ENCODE peak calls at places on chromosomes 3 and 15, in four cellular contexts. D is GM12891, H is K562, W is GM12878. Z is an unnamed sample.

GRCh38 chr15:87860743-87861142 is 395.8 kb downstream of the NTRK3 start:
- DNase-seq in D (no peak), H (no peak), W (no peak), Z (no peak)

GRCh38 chr3:4753073-4753691 is 226.1 kb upstream of the BHLHE40 start:
- DNase-seq in D (no peak), H (no peak), W (no peak), Z (no peak)

GRCh38 chr3:8709801-8710524 is 23.6 kb upstream of the CAV3 start:
- DNase-seq in D (no peak), H (no peak), W (no peak), Z (no peak)

GRCh38 chr15:57485869-57486268 is 105.8 kb upstream of the MYZAP start:
- DNase-seq in D (no peak), H (no peak), W (no peak), Z (no peak)

GRCh38 chr3:14432996-14433572 is 30.7 kb downstream of the SLC6A6 start:
- DNase-seq in D (no peak), H (no peak), W (no peak), Z (no peak)

GRCh38 chr3:99542771-99543518 is 95.4 kb upstream of the COL8A1 start:
- DNase-seq in D (no peak), H (no peak), W (no peak), Z (no peak)

GRCh38 chr15:90960316-90961091 is 5.8 kb downstream of the RCCD1 start:
- DNase-seq in D (no peak), H (no peak), W (no peak), Z (no peak)

GRCh38 chr3:30644615-30645014 is 38.2 kb downstream of the TGFBR2 start:
- DNase-seq in D (no peak), H (no peak), W (no peak), Z (peak)

GRCh38 chr3:67018105-67018788 is 20.1 kb downstream of the KBTBD8 start:
- DNase-seq in D (no peak), H (peak), W (no peak), Z (no peak)

GRCh38 chr3:42653560-42654330 is at the start of gene ZBTB47:
- DNase-seq in D (peak), H (no peak), W (no peak), Z (peak)

GRCh38 chr3:189710620-189711388 is 79.6 kb downstream of the TP63 start:
- DNase-seq in D (no peak), H (no peak), W (peak), Z (no peak)

GRCh38 chr3:128946411-128946810 is 47.5 kb downstream of the CFAP92 start:
- DNase-seq in D (no peak), H (no peak), W (no peak), Z (no peak)

GRCh38 chr3:126548556-126549466 is 9.9 kb downstream of the C3orf22 start:
- DNase-seq in D (no peak), H (no peak), W (no peak), Z (no peak)

GRCh38 chr3:10383850-10384248 is 62.9 kb upstream of the SEC13 start:
- DNase-seq in D (no peak), H (no peak), W (no peak), Z (no peak)

GRCh38 chr3:17771177-17772048 is 29.0 kb upstream of the TBC1D5 start:
- DNase-seq in D (no peak), H (peak), W (no peak), Z (no peak)

GRCh38 chr3:156633335-156633734 is 41.1 kb upstream of the TIPARP start:
- DNase-seq in D (no peak), H (no peak), W (no peak), Z (no peak)

GRCh38 chr3:183895296-183895695 is 10.6 kb upstream of the PARL start:
- DNase-seq in D (peak), H (peak), W (no peak), Z (no peak)

GRCh38 chr3:77370413-77370812 is 330.5 kb downstream of the ROBO2 start:
- DNase-seq in D (no peak), H (no peak), W (no peak), Z (no peak)

GRCh38 chr3:171348121-171348520 is 112.1 kb downstream of the TNIK start:
- DNase-seq in D (no peak), H (no peak), W (no peak), Z (no peak)

GRCh38 chr3:115074502-115074901 is 72.6 kb downstream of the ZBTB20 start:
- DNase-seq in D (no peak), H (no peak), W (no peak), Z (no peak)

GRCh38 chr3:129257609-129258008 is 8.2 kb downstream of the COPG1 start:
- DNase-seq in D (no peak), H (no peak), W (no peak), Z (no peak)

GRCh38 chr3:27641888-27642601 is 80.1 kb downstream of the EOMES start:
- DNase-seq in D (no peak), H (no peak), W (no peak), Z (no peak)

GRCh38 chr3:173396191-173397041 is 1.1 kb upstream of the NLGN1 start:
- DNase-seq in D (no peak), H (no peak), W (no peak), Z (no peak)
- TF ChIP-seq SPI1 in D (no peak), H (no peak), W (no peak), Z (no peak)

DNA sequence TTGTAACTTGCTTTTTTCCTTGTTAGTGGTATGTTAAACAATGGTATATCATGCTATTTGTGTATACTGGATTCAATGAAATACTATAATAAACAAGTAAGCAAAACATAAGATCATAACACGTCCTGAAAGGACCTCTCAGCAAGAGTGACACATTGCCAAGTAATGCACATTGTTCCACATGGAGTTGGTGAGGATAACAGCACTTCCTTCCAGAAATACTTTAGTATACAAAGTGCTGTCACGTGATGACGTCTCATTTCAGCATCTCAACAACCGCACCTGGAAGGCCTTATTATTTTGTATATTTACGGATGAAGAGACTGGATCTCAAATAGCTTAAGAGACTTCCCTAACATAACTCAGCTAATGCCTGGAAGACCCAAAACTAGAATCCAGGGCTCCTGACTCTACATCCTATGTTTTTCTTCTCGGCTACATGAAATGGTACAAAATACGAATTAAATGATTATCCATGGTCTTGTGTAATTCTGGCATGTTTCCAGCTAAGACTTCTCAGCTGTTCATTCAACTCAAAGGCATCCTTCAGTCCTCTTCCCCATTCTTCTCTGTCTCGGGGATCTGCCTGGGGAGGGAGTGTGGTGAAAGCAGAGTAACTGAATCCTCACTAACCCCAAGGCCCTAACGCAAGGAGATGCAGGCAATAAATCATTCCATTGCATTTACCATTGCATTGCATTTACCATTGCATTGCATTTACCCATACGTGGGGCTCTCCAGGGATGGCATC is 79.1 kb downstream of the LIPC start:
- DNase-seq in D (no peak), H (no peak), W (no peak), Z (no peak)
- TF ChIP-seq SPI1 in D (no peak), H (no peak), W (no peak), Z (no peak)

GRCh38 chr3:32492684-32493436 is 9.8 kb downstream of the CMTM6 start:
- DNase-seq in D (no peak), H (no peak), W (no peak), Z (no peak)
- TF ChIP-seq SPI1 in D (no peak), H (no peak), W (no peak), Z (no peak)

GRCh38 chr3:88528494-88528893 is 378.7 kb downstream of the C3orf38 start:
- DNase-seq in D (no peak), H (no peak), W (no peak), Z (no peak)
- TF ChIP-seq SPI1 in D (no peak), H (no peak), W (no peak), Z (no peak)

GRCh38 chr3:72238836-72239235 is 453.9 kb upstream of the PROK2 start:
- DNase-seq in D (no peak), H (no peak), W (no peak), Z (no peak)

GRCh38 chr3:72241525-72241924 is 456.6 kb upstream of the PROK2 start:
- DNase-seq in D (no peak), H (no peak), W (no peak), Z (no peak)

GRCh38 chr3:72245183-72245811 is 460.3 kb upstream of the PROK2 start:
- DNase-seq in D (no peak), H (no peak), W (no peak), Z (no peak)

GRCh38 chr3:72244396-72244795 is 459.4 kb upstream of the PROK2 start:
- DNase-seq in D (no peak), H (no peak), W (no peak), Z (no peak)

DNA sequence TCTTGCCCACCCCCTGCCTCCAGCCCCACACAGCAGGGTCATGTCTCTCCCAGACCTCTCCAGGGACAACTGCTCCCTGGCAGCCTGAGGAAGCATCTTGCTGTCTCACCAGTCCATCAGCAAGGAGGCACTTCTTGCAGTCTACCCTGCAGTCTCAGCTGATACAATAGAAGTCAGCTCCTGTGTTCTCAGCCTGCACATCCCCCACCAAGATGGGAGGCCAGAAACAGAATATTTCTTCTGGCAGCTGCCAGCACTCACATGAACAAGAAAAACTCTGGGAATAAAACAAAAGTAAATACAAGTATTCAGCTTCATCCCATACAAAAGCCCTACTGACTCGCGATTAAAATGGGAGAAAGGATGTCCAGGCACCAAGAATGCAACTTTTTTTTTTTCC is 457.4 kb upstream of the PROK2 start:
- DNase-seq in D (no peak), H (no peak), W (no peak), Z (no peak)
- TF ChIP-seq SPI1 in D (no peak), H (no peak), W (no peak), Z (no peak)

GRCh38 chr3:193771736-193772135 is 178.7 kb downstream of the OPA1 start:
- DNase-seq in D (no peak), H (no peak), W (no peak), Z (no peak)

GRCh38 chr3:193771011-193771697 is 178.1 kb downstream of the OPA1 start:
- DNase-seq in D (no peak), H (no peak), W (no peak), Z (no peak)

GRCh38 chr3:193773266-193774183 is 180.5 kb downstream of the OPA1 start:
- DNase-seq in D (no peak), H (no peak), W (no peak), Z (no peak)

GRCh38 chr3:193774272-193774915 is 181.4 kb downstream of the OPA1 start:
- DNase-seq in D (no peak), H (no peak), W (no peak), Z (no peak)

DNA sequence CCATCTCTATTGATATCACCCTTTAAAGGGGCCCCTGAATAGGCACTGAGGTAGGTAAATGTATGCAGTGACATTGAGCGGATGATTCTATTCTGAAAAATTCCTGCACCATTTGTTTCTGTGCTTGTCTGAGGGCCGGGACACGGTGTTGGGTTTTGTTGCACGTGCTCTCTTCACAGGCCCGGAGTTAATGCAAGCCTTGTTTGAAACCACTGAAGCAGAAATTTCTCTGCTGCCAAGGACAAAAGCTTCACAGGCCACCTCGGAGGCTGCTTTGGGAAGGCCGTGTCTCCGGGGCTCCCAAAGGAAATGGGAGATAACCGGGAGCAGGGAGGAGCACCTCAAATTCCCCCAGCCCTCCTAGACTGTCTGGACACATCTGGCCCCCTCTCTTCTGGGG is 179.4 kb downstream of the OPA1 start:
- DNase-seq in D (no peak), H (no peak), W (no peak), Z (no peak)
- TF ChIP-seq SPI1 in D (no peak), H (no peak), W (no peak), Z (no peak)

DNA sequence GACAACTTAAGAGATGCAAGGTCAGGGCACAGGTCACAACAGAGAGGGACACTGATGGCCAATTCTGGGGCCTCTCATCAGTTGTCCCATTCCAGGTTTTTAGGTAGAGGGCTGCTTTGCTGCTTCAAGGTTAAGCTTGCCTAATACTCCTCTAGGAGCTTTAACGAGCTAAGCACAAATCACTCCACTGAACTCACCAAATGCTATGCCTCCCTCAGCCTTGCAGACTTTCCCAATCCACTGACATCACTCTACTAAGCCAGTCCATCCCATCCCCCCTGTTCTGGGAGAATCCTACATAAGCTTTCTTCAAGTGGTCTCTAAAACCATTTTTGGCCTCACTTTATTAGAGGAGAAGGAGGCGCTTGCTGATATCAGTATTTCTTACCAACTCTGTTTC is 24.8 kb upstream of the PDCD6IP start:
- DNase-seq in D (no peak), H (no peak), W (no peak), Z (no peak)
- TF ChIP-seq SPI1 in D (no peak), H (no peak), W (no peak), Z (no peak)

GRCh38 chr15:25789206-25789605 is 73.9 kb downstream of the ATP10A start:
- DNase-seq in D (no peak), H (no peak), W (no peak), Z (no peak)

GRCh38 chr15:25786040-25786439 is 77.1 kb downstream of the ATP10A start:
- DNase-seq in D (no peak), H (no peak), W (no peak), Z (no peak)

GRCh38 chr15:25787381-25787780 is 75.7 kb downstream of the ATP10A start:
- DNase-seq in D (no peak), H (no peak), W (no peak), Z (no peak)

GRCh38 chr15:25789616-25790002 is 73.5 kb downstream of the ATP10A start:
- DNase-seq in D (no peak), H (no peak), W (no peak), Z (no peak)

DNA sequence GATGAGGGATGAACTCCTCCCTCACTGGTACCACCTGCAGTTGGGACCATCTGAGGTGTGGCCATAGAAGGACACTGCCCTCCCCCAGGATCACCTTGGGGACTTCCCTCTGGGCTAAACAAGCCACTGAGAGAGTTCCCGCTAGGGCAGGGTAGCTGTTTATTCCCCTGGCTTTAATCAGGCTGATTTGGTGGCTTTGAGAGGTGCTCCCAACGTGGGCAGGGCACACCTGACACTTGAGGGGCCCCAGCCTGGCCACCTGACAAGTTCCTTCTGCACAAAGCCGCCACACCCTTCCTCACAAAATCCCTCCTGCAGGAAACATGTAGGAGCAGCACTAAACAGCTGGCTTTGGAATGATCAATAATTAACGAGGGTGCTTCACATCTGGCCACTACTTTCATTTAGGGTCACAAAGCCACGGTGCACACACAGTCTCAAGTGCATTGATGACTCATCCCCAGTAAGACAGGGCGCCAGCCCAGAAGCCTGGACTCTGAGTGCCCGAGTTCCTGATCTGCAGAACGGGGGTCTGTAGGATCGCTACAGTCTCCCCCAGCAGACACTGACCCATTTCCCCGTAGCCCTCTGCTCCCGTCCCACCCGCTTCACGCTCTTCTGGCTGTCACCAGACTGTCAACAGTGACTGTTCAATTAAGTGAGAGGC is 75.1 kb downstream of the ATP10A start:
- DNase-seq in D (no peak), H (no peak), W (no peak), Z (no peak)
- TF ChIP-seq SPI1 in D (no peak), H (no peak), W (no peak), Z (no peak)

GRCh38 chr15:59437473-59437776 is 561 bp upstream of the FAM81A start:
- DNase-seq in D (no peak), H (no peak), W (no peak), Z (no peak)
- TF ChIP-seq SPI1 in D (no peak), H (no peak), W (no peak), Z (no peak)

Z was measured in HL-60.